ENCODE peak calls at places on chromosomes 4 and X, in nine cellular contexts. F is HS-5; L is ELR; O is SJSA1; J is GM10248; D is NCI-H2171; A is fibroblast of villous mesenchyme; W is activated CD4-positive, alpha-beta T cell treated with anti-CD3 and anti-CD28 coated beads, Interleukin-2, amount 10 ng/mL, durations not matched to agents 7 days and 5 days; N is RWPE2. M is an unnamed sample.

GRCh38 chrX:118780915-118781314 is 42.7 kb upstream of the ZCCHC12 start:
- DNase-seq in A (peak; percentile 28), O (no peak), J (no peak), N (no peak), L (no peak), D (no peak), F (no peak), W (no peak), M (no peak)

GRCh38 chr4:42671431-42672194 is 14.7 kb upstream of the ATP8A1 start:
- DNase-seq in L (no peak), D (no peak), J (no peak), N (no peak), W (peak; percentile 58), A (no peak), O (no peak), F (no peak), M (peak; percentile 17)

GRCh38 chr4:106707776-106708603 is 328.1 kb downstream of the DKK2 start:
- DNase-seq in F (no peak), L (peak; percentile 17), O (no peak), J (no peak), D (no peak), W (no peak), N (no peak), A (no peak), M (no peak)

GRCh38 chr4:52369649-52370048 is 289.5 kb downstream of the USP46 start:
- DNase-seq in D (no peak), J (no peak), N (no peak), A (peak; percentile 16), O (no peak), W (no peak), L (no peak), F (no peak), M (no peak)

GRCh38 chrX:101230636-101231035 is 11.1 kb downstream of the DRP2 start:
- DNase-seq in N (no peak), D (no peak), W (no peak), J (no peak), O (no peak), L (peak; percentile 75), F (no peak), A (peak; percentile 7), M (no peak)

GRCh38 chr4:48127882-48128394 is 6.1 kb downstream of the TXK start:
- DNase-seq in F (peak; percentile 98), A (peak; percentile 87), N (peak; percentile 64), L (peak; percentile 97), D (no peak), W (peak; percentile 86), J (peak; percentile 67), O (peak; percentile 87), M (peak; percentile 60)

GRCh38 chrX:39157796-39158195 is 356.5 kb downstream of the MID1IP1 start:
- DNase-seq in O (no peak), A (peak; percentile 14), N (no peak), D (no peak), W (no peak), F (no peak), L (no peak), J (no peak), M (no peak)

GRCh38 chr4:65983062-65983461 is 312.8 kb upstream of the EPHA5 start:
- DNase-seq in D (no peak), L (no peak), W (no peak), N (no peak), O (no peak), J (no peak), A (peak; percentile 4), F (no peak), M (no peak)

GRCh38 chr4:87375719-87376291 is 15.2 kb downstream of the HSD17B11 start:
- DNase-seq in D (no peak), N (no peak), A (peak; percentile 83), L (peak; percentile 72), J (peak; percentile 34), F (no peak), O (no peak), W (no peak), M (no peak)

GRCh38 chr4:121668368-121669162 is 28.2 kb downstream of the ANXA5 start:
- DNase-seq in N (no peak), D (no peak), F (peak; percentile 96), J (no peak), O (peak; percentile 88), L (peak; percentile 97), W (no peak), A (peak; percentile 92), M (no peak)

GRCh38 chr4:72701987-72702819 is 133.2 kb upstream of the ADAMTS3 start:
- DNase-seq in L (peak; percentile 70), W (peak; percentile 61), N (no peak), A (peak; percentile 68), O (peak; percentile 47), D (no peak), J (peak; percentile 26), F (peak; percentile 37), M (no peak)

GRCh38 chr4:128776794-128777216 is 32.7 kb upstream of the JADE1 start:
- DNase-seq in O (peak; percentile 77), L (peak; percentile 85), J (no peak), N (no peak), D (no peak), F (peak; percentile 78), W (no peak), A (peak; percentile 87), M (no peak)

GRCh38 chr4:94523033-94523590 is 71.4 kb downstream of the PDLIM5 start:
- DNase-seq in D (no peak), L (no peak), N (no peak), A (no peak), O (no peak), J (no peak), W (no peak), F (no peak), M (no peak)

GRCh38 chr4:141464366-141464765 is 172.0 kb upstream of the IL15 start:
- DNase-seq in F (no peak), J (no peak), D (no peak), L (no peak), O (no peak), W (no peak), A (no peak), N (no peak), M (no peak)

GRCh38 chrX:110938977-110939732 is 143.5 kb upstream of the CHRDL1 start:
- DNase-seq in D (no peak), A (no peak), L (no peak), O (no peak), W (no peak), J (no peak), F (no peak), N (no peak), M (no peak)

GRCh38 chrX:130197464-130197863 is 25.7 kb downstream of the RAB33A start:
- DNase-seq in D (no peak), J (no peak), A (no peak), F (no peak), O (no peak), N (no peak), L (no peak), W (no peak), M (no peak)

GRCh38 chr4:85751907-85752306 is 277.0 kb downstream of the ARHGAP24 start:
- DNase-seq in N (no peak), W (no peak), J (no peak), F (no peak), L (no peak), D (no peak), O (no peak), A (no peak), M (no peak)

GRCh38 chr4:155426953-155427352 is 50.2 kb upstream of the MAP9 start:
- DNase-seq in O (no peak), W (no peak), F (no peak), D (no peak), J (no peak), L (no peak), A (no peak), N (no peak), M (no peak)

GRCh38 chr4:124710911-124711310 is 1.6 kb downstream of the ANKRD50 start:
- DNase-seq in J (no peak), O (no peak), F (no peak), W (no peak), N (no peak), L (peak; percentile 23), D (no peak), A (no peak), M (no peak)

GRCh38 chr4:25128671-25129070 is 31.6 kb downstream of the SEPSECS start:
- DNase-seq in N (no peak), W (no peak), J (no peak), D (peak; percentile 0), O (no peak), F (peak; percentile 1), A (peak; percentile 23), L (peak; percentile 4), M (no peak)

GRCh38 chr4:175351473-175351872 is 433.3 kb downstream of the ADAM29 start:
- DNase-seq in W (no peak), L (no peak), F (no peak), D (no peak), N (no peak), J (no peak), A (no peak), O (no peak), M (no peak)

GRCh38 chrX:46208225-46208854 is 336.9 kb downstream of the ZNF674 start:
- DNase-seq in A (no peak), F (peak; percentile 25), O (no peak), L (peak; percentile 50), W (no peak), J (no peak), N (no peak), D (no peak), M (no peak)

GRCh38 chr4:187908731-187909130 is 86.8 kb upstream of the ZFP42 start:
- DNase-seq in W (no peak), L (no peak), D (no peak), O (no peak), A (no peak), N (no peak), F (no peak), J (no peak), M (no peak)

GRCh38 chr4:60865238-60865637 is 334.9 kb upstream of the ADGRL3 start:
- DNase-seq in L (peak; percentile 15), N (no peak), D (no peak), O (no peak), F (no peak), J (no peak), A (no peak), W (no peak), M (no peak)

GRCh38 chr4:67020079-67020807 is 525.1 kb downstream of the CENPC start:
- DNase-seq in F (peak; percentile 40), O (no peak), N (no peak), W (no peak), L (no peak), A (no peak), J (no peak), D (no peak), M (no peak)

GRCh38 chr4:150986085-150986484 is 29.0 kb downstream of the LRBA start:
- DNase-seq in F (no peak), A (no peak), L (no peak), D (no peak), J (no peak), O (no peak), N (no peak), W (no peak), M (no peak)

GRCh38 chrX:106932960-106933537 is 12.8 kb downstream of the CLDN2 start:
- DNase-seq in D (no peak), O (no peak), W (no peak), N (no peak), F (no peak), A (peak; percentile 65), J (no peak), L (no peak), M (no peak)

GRCh38 chrX:124699876-124700275 is 353.5 kb downstream of the SH2D1A start:
- DNase-seq in J (no peak), F (no peak), A (no peak), O (no peak), D (no peak), N (no peak), W (no peak), L (no peak), M (no peak)

GRCh38 chr4:175927121-175927520 is 115.1 kb upstream of the GPM6A start:
- DNase-seq in O (no peak), A (no peak), W (no peak), F (no peak), N (no peak), J (peak; percentile 8), D (no peak), L (peak; percentile 9), M (no peak)

GRCh38 chr4:120821986-120822385 is 100.5 kb downstream of the PRDM5 start:
- DNase-seq in J (no peak), F (no peak), D (no peak), W (no peak), N (no peak), L (no peak), A (no peak), O (no peak), M (no peak)

GRCh38 chr4:153929651-153930050 is 140.8 kb upstream of the SFRP2 start:
- DNase-seq in A (no peak), L (no peak), W (no peak), D (no peak), J (no peak), O (no peak), N (no peak), F (no peak), M (no peak)